ENCODE peak calls at places on chromosomes 4 and X, in seven cellular contexts. R is PC-3, J is GM23338, N is dorsolateral prefrontal cortex, K is astrocyte of the spinal cord, D is esophagus muscularis mucosa, L is AG09309. I is an unnamed sample.

GRCh38 chr4:57044279-57044678 is 65.6 kb downstream of the POLR2B start:
- DNase-seq in R (no peak), J (no peak), N (no peak), K (no peak), D (peak), L (peak), I (no peak)

GRCh38 chr4:36303430-36304137 is 22.2 kb downstream of the DTHD1 start:
- DNase-seq in R (no peak), J (no peak), N (no peak), K (no peak), D (no peak), L (no peak), I (no peak)

GRCh38 chrX:118208476-118208875 is 91.9 kb upstream of the KLHL13 start:
- DNase-seq in R (no peak), J (no peak), N (no peak), K (no peak), D (no peak), L (no peak), I (no peak)

GRCh38 chr4:7742807-7743158 is 196.9 kb downstream of the AFAP1 start:
- DNase-seq in R (no peak), J (no peak), N (no peak), K (no peak), D (no peak), L (no peak), I (no peak)

GRCh38 chr4:2249526-2249991 is 7.6 kb upstream of the HAUS3 start:
- DNase-seq in R (no peak), J (no peak), N (no peak), K (no peak), D (peak), L (no peak), I (no peak)

GRCh38 chr4:25970241-25970675 is 56.2 kb downstream of the SMIM20 start:
- DNase-seq in R (no peak), J (no peak), N (no peak), K (peak), D (no peak), L (no peak), I (no peak)

GRCh38 chrX:76427560-76428242 is at the start of gene MAGEE1:
- DNase-seq in R (peak), J (peak), N (peak), K (peak), D (peak), L (peak), I (peak)

GRCh38 chr4:101277661-101278060 is 69.7 kb downstream of the PPP3CA start:
- DNase-seq in R (peak), J (no peak), N (no peak), K (peak), D (no peak), L (peak), I (peak)

GRCh38 chr4:37467824-37468223 is 218.4 kb downstream of the RELL1 start:
- DNase-seq in R (no peak), J (no peak), N (no peak), K (no peak), D (no peak), L (no peak), I (no peak)

GRCh38 chrX:134388161-134389109 is 71.5 kb upstream of the HPRT1 start:
- DNase-seq in R (no peak), J (no peak), N (no peak), K (no peak), D (no peak), L (no peak), I (no peak)

GRCh38 chr4:24405356-24405755 is 179.0 kb downstream of the DHX15 start:
- DNase-seq in R (no peak), J (no peak), N (peak), K (no peak), D (no peak), L (no peak), I (no peak)

GRCh38 chr4:39655206-39655605 is 16.5 kb upstream of the SMIM14 start:
- DNase-seq in R (no peak), J (no peak), N (no peak), K (no peak), D (no peak), L (no peak), I (no peak)

GRCh38 chrX:43676960-43677582 is 21.0 kb downstream of the MAOA start:
- DNase-seq in R (no peak), J (peak), N (no peak), K (peak), D (no peak), L (no peak), I (no peak)

GRCh38 chrX:20140410-20140809 is 1.2 kb downstream of the EIF1AX start:
- DNase-seq in R (no peak), J (no peak), N (no peak), K (no peak), D (no peak), L (no peak), I (no peak)

GRCh38 chr4:174318829-174319764 is 35.4 kb downstream of the CEP44 start:
- DNase-seq in R (peak), J (peak), N (no peak), K (peak), D (no peak), L (no peak), I (no peak)

GRCh38 chrX:11287505-11287904 is 5.7 kb upstream of the AMELX start:
- DNase-seq in R (no peak), J (no peak), N (no peak), K (no peak), D (no peak), L (no peak), I (no peak)

GRCh38 chr4:141102367-141102766 is 30.9 kb downstream of the RNF150 start:
- DNase-seq in R (peak), J (no peak), N (no peak), K (peak), D (no peak), L (peak), I (peak)

GRCh38 chrX:10212395-10212794 is 55.6 kb downstream of the CLCN4 start:
- DNase-seq in R (no peak), J (no peak), N (no peak), K (no peak), D (no peak), L (no peak), I (no peak)

GRCh38 chrX:23202316-23202715 is 132.3 kb upstream of the PTCHD1 start:
- DNase-seq in R (no peak), J (peak), N (no peak), K (no peak), D (no peak), L (no peak), I (no peak)

GRCh38 chr4:20992002-20992401 is 291.7 kb downstream of the PACRGL start:
- DNase-seq in R (no peak), J (no peak), N (no peak), K (no peak), D (no peak), L (no peak), I (no peak)

GRCh38 chr4:41320278-41320677 is 63.5 kb downstream of the UCHL1 start:
- DNase-seq in R (peak), J (no peak), N (no peak), K (no peak), D (no peak), L (no peak), I (no peak)

GRCh38 chr4:126661194-126661593 is 971.6 kb upstream of the INTU start:
- DNase-seq in R (no peak), J (no peak), N (no peak), K (no peak), D (no peak), L (no peak), I (no peak)

GRCh38 chrX:110081320-110081719 is 78.4 kb downstream of the TMEM164 start:
- DNase-seq in R (no peak), J (no peak), N (no peak), K (peak), D (no peak), L (no peak), I (no peak)

GRCh38 chr4:20589436-20589835 is 110.8 kb upstream of the PACRGL start:
- DNase-seq in R (no peak), J (peak), N (no peak), K (no peak), D (no peak), L (no peak), I (no peak)

GRCh38 chrX:129808829-129809745 is 29.3 kb downstream of the SASH3 start:
- DNase-seq in R (no peak), J (no peak), N (no peak), K (peak), D (no peak), L (no peak), I (no peak)

GRCh38 chrX:114611018-114611619 is 27.2 kb downstream of the HTR2C start:
- DNase-seq in R (peak), J (peak), N (peak), K (peak), D (no peak), L (no peak), I (peak)

GRCh38 chr4:109611045-109611616 is 51.1 kb downstream of the MCUB start:
- DNase-seq in R (no peak), J (no peak), N (no peak), K (peak), D (no peak), L (no peak), I (no peak)

GRCh38 chr4:24322986-24323385 is 261.4 kb downstream of the DHX15 start:
- DNase-seq in R (no peak), J (no peak), N (no peak), K (peak), D (peak), L (no peak), I (no peak)

DNA sequence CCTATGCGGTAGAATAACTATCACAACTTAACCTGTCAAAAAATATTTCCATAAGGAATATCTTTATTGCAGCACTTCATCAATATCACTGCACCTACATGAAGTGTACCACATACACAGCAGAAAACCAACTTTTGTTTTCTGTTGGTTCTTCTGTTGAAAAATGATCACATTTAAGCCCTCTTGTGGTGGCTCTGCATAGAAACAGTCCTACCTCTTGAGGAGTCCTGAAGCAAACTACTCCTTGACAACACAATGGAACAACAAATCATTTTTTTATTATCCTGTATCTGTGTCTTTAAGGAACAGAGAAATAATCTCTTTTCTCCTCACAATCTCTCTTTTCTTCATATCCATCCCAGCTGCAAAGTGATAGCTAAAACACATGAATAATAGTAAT is 39.8 kb upstream of the ATOH1 start:
- DNase-seq in R (peak), J (peak), N (no peak), K (peak), D (no peak), L (no peak), I (peak)
- TF ChIP-seq CTCF in R (peak), J (peak), N (no peak), K (peak), D (no peak), L (peak), I (peak)

GRCh38 chr4:169773889-169774288 is 16.1 kb upstream of the HPF1 start:
- DNase-seq in R (no peak), J (no peak), N (peak), K (no peak), D (no peak), L (no peak), I (no peak)

GRCh38 chr4:169770411-169770810 is 12.7 kb upstream of the HPF1 start:
- DNase-seq in R (no peak), J (no peak), N (no peak), K (no peak), D (no peak), L (no peak), I (no peak)

DNA sequence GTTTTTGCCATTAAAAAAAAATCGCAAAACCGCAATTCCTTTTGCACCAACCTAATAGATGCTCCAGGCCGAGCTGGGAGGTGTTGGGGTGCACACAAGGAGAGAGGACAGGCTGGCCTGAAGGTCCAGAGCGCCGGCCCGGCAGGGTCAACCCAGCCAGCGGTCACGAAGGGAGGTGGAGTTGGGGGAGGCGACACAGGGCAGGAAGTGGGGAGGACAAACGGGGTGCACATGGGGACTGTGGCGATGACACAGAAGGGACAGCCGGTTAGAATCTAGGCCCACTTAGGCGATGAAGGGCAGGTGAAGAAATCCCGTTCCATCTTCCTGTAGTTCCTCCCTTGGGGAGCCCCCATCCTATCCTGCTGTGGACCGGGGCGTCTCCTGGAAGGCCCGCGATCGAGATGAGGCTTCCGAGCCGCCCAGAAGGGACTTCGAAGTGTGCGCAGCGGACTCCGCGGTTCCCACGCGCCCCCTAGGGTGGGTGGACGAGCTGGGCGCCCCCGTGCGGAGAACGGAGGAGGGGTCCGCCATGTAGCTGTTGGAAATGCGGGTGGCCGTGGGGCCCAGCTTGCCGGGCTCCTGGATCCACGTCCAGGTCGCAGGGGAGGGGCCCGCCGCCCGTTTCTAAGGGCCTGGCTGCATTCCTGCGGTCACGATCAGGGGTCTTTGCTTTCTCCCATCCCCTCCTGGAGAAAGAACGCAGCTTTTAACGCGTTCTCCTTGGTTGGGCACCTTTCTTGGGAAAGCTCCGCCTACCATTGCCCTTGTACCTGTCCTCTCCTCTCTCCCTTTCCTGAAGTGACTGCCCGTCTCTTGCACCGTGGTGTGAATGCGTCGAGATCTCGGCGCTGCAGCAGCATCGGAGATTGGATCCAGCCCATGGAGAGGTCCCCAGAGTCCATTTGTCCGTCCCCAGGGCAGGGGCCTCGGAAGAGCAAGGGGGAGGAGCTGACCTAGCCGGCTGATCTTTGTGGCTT is 17.0 kb upstream of the HPF1 start:
- DNase-seq in R (no peak), J (peak), N (no peak), K (peak), D (peak), L (no peak), I (no peak)
- H3K4me3 ChIP-seq in R (no peak), J (peak), N (no peak), K (peak), D (peak), L (no peak), I (peak)

GRCh38 chr4:118972167-118972566 is 83.5 kb downstream of the SYNPO2 start:
- DNase-seq in R (no peak), J (no peak), N (no peak), K (no peak), D (peak), L (no peak), I (peak)

GRCh38 chr4:118968006-118968405 is 79.4 kb downstream of the SYNPO2 start:
- DNase-seq in R (peak), J (peak), N (no peak), K (peak), D (peak), L (peak), I (peak)

GRCh38 chr4:118968813-118969212 is 80.2 kb downstream of the SYNPO2 start:
- DNase-seq in R (no peak), J (no peak), N (no peak), K (no peak), D (peak), L (no peak), I (no peak)

GRCh38 chr4:118967393-118967792 is 78.7 kb downstream of the SYNPO2 start:
- DNase-seq in R (no peak), J (no peak), N (no peak), K (peak), D (peak), L (no peak), I (peak)

DNA sequence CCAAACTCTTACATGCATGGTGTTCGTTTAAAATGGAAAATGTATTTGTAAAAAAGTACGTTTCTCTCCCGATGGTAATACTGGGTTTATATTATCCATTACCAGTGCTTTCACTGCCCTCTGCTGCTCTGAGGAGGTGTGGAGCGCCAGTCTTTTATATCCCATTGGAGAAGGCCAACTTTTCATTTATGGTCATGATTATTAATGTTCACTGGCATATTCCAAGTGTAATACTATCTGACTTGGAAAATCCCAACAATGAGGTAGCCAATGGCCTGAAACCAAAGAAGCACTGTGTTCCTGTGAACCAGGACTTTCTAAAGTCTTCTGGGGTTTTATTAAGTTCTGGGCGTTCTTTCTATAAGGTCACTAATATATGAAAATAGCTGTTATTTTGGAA is 80.7 kb downstream of the SYNPO2 start:
- DNase-seq in R (peak), J (peak), N (no peak), K (peak), D (peak), L (no peak), I (peak)
- TF ChIP-seq CTCF in R (peak), J (peak), N (peak), K (peak), D (peak), L (peak), I (peak)

GRCh38 chrX:131853440-131853839 is 169.7 kb upstream of the STK26 start:
- DNase-seq in R (no peak), J (no peak), N (no peak), K (no peak), D (no peak), L (no peak), I (no peak)
- H3K4me3 ChIP-seq in R (no peak), J (no peak), N (no peak), K (no peak), D (no peak), L (no peak), I (no peak)

GRCh38 chr4:73922766-73923630 is 53.8 kb downstream of the CXCL1 start:
- DNase-seq in R (peak), J (no peak), N (no peak), K (peak), D (no peak), L (no peak), I (peak)
- TF ChIP-seq CTCF in R (peak), J (peak), N (peak), K (no peak), D (no peak), L (peak), I (peak)

GRCh38 chrX:40016702-40017101 is 81.1 kb downstream of the BCOR start:
- DNase-seq in R (no peak), J (no peak), N (no peak), K (no peak), D (no peak), L (no peak), I (no peak)
- H3K4me3 ChIP-seq in R (no peak), J (no peak), N (no peak), K (no peak), D (no peak), L (no peak), I (no peak)

GRCh38 chr4:107044170-107044569 is 8.1 kb upstream of the DKK2 start:
- DNase-seq in R (peak), J (peak), N (no peak), K (no peak), D (no peak), L (no peak), I (no peak)
- TF ChIP-seq CTCF in R (peak), J (peak), N (peak), K (peak), D (no peak), L (peak), I (peak)

GRCh38 chr4:105651879-105652640 is 56.4 kb downstream of the INTS12 start:
- DNase-seq in R (no peak), J (peak), N (no peak), K (no peak), D (no peak), L (no peak), I (no peak)
- H3K4me3 ChIP-seq in R (no peak), J (no peak), N (no peak), K (no peak), D (no peak), L (no peak), I (no peak)

GRCh38 chr4:117134386-117134785 is 49.0 kb upstream of the TRAM1L1 start:
- DNase-seq in R (peak), J (peak), N (peak), K (peak), D (no peak), L (no peak), I (peak)
- TF ChIP-seq CTCF in R (peak), J (peak), N (peak), K (peak), D (no peak), L (peak), I (peak)

GRCh38 chrX:7264399-7264798 is 116.4 kb upstream of the PUDP start:
- DNase-seq in R (no peak), J (no peak), N (no peak), K (no peak), D (no peak), L (no peak), I (no peak)
- H3K4me3 ChIP-seq in R (no peak), J (no peak), N (no peak), K (no peak), D (no peak), L (no peak), I (no peak)

I was measured in astrocyte of the cerebellum.